ENCODE peak calls at places on chromosomes 11 and 22, in seven cellular contexts. T is colonic mucosa; X is sigmoid colon; E is PC-9; M is AG09309; F is Peyer's patch; A is CD8-positive, alpha-beta T cell. V is an unnamed sample.

GRCh38 chr11:86741489-86742435 is 58.6 kb upstream of the PRSS23 start:
- DNase-seq in T (no peak), X (no peak), E (peak), M (no peak), F (no peak), A (no peak), V (peak)

GRCh38 chr22:45441158-45441557 is 27.7 kb downstream of the RIBC2 start:
- DNase-seq in T (peak), X (peak), E (peak), M (no peak), F (no peak), A (peak), V (peak)

GRCh38 chr22:49853981-49854791 is 542 bp downstream of the ZBED4 start:
- DNase-seq in T (peak), X (no peak), E (peak), M (no peak), F (peak), A (peak), V (peak)

GRCh38 chr11:67561971-67562560 is 21.5 kb upstream of the GSTP1 start:
- DNase-seq in T (no peak), X (no peak), E (no peak), M (no peak), F (no peak), A (no peak), V (no peak)

GRCh38 chr11:33515347-33515746 is 185.3 kb downstream of the C11orf91 start:
- DNase-seq in T (no peak), X (no peak), E (no peak), M (peak), F (no peak), A (no peak), V (peak)

GRCh38 chr22:50247748-50248147 is 2.9 kb upstream of the TUBGCP6 start:
- DNase-seq in T (peak), X (no peak), E (no peak), M (no peak), F (peak), A (peak), V (peak)

GRCh38 chr11:27370374-27370773 is 7.4 kb upstream of the CCDC34 start:
- DNase-seq in T (no peak), X (no peak), E (no peak), M (no peak), F (no peak), A (no peak), V (no peak)

GRCh38 chr22:46588279-46589140 is 31.7 kb upstream of the GRAMD4 start:
- DNase-seq in T (no peak), X (no peak), E (no peak), M (no peak), F (peak), A (no peak), V (no peak)

GRCh38 chr11:27497284-27497866 is 9.2 kb downstream of the LIN7C start:
- DNase-seq in T (no peak), X (no peak), E (no peak), M (no peak), F (no peak), A (no peak), V (peak)

GRCh38 chr11:1150769-1151365 is 6.9 kb upstream of the MUC5AC start:
- DNase-seq in T (peak), X (no peak), E (peak), M (no peak), F (peak), A (no peak), V (peak)

GRCh38 chr11:102874842-102875241 is at the start of gene MMP12:
- DNase-seq in T (no peak), X (no peak), E (no peak), M (no peak), F (no peak), A (no peak), V (no peak)

GRCh38 chr22:34812631-34813030 is 253.3 kb upstream of the ISX start:
- DNase-seq in T (no peak), X (no peak), E (no peak), M (no peak), F (no peak), A (no peak), V (peak)

GRCh38 chr22:31046591-31047226 is 34.4 kb upstream of the SMTN start:
- DNase-seq in T (no peak), X (peak), E (no peak), M (no peak), F (no peak), A (no peak), V (no peak)

GRCh38 chr11:9528141-9528511 is 45.3 kb upstream of the WEE1 start:
- DNase-seq in T (no peak), X (no peak), E (no peak), M (no peak), F (no peak), A (no peak), V (no peak)

GRCh38 chr11:119773016-119773415 is 44.0 kb upstream of the NECTIN1 start:
- DNase-seq in T (no peak), X (no peak), E (no peak), M (no peak), F (no peak), A (no peak), V (no peak)

GRCh38 chr11:469684-470667 is 19.9 kb downstream of the PTDSS2 start:
- DNase-seq in T (peak), X (peak), E (no peak), M (no peak), F (no peak), A (no peak), V (peak)

GRCh38 chr22:50320116-50320515 is 6.7 kb downstream of the DENND6B start:
- DNase-seq in T (no peak), X (no peak), E (no peak), M (no peak), F (no peak), A (no peak), V (no peak)

GRCh38 chr11:69947772-69948255 is 128.6 kb upstream of the FGF3 start:
- DNase-seq in T (no peak), X (no peak), E (no peak), M (no peak), F (peak), A (no peak), V (no peak)

GRCh38 chr11:91435694-91436375 is 788.8 kb upstream of the FAT3 start:
- DNase-seq in T (no peak), X (no peak), E (no peak), M (no peak), F (no peak), A (no peak), V (no peak)

GRCh38 chr11:1271406-1271805 is 38.0 kb downstream of the TOLLIP start:
- DNase-seq in T (no peak), X (no peak), E (no peak), M (no peak), F (no peak), A (no peak), V (no peak)

GRCh38 chr11:129766858-129767604 is 48.6 kb upstream of the TMEM45B start:
- DNase-seq in T (peak), X (no peak), E (peak), M (no peak), F (peak), A (peak), V (peak)
- TF ChIP-seq CTCF in T (peak), X (no peak), E (peak), M (peak), F (no peak), A (peak), V (peak)

GRCh38 chr22:39089928-39090327 is 7.1 kb upstream of the APOBEC3H start:
- DNase-seq in T (no peak), X (no peak), E (no peak), M (no peak), F (no peak), A (no peak), V (no peak)
- H3K4me3 ChIP-seq in T (no peak), X (no peak), E (no peak), M (no peak), F (no peak), A (peak), V (no peak)

GRCh38 chr11:127073621-127074020 is 73.1 kb upstream of the KIRREL3 start:
- DNase-seq in T (no peak), X (no peak), E (no peak), M (no peak), F (no peak), A (no peak), V (no peak)

GRCh38 chr11:127070808-127071207 is 70.2 kb upstream of the KIRREL3 start:
- DNase-seq in T (no peak), X (no peak), E (no peak), M (no peak), F (no peak), A (no peak), V (no peak)

GRCh38 chr11:127071606-127072005 is 71.0 kb upstream of the KIRREL3 start:
- DNase-seq in T (no peak), X (no peak), E (no peak), M (no peak), F (no peak), A (no peak), V (no peak)

GRCh38 chr11:127074151-127074761 is 73.7 kb upstream of the KIRREL3 start:
- DNase-seq in T (peak), X (no peak), E (peak), M (peak), F (no peak), A (no peak), V (peak)
- TF ChIP-seq CTCF in T (no peak), X (no peak), E (no peak), M (peak), F (no peak), A (no peak), V (peak)

GRCh38 chr11:105035262-105035620 is 297 bp upstream of the CASP1 start:
- DNase-seq in T (no peak), X (no peak), E (no peak), M (no peak), F (no peak), A (no peak), V (no peak)
- H3K4me3 ChIP-seq in T (peak), X (no peak), E (peak), M (no peak), F (peak), A (peak), V (peak)

DNA sequence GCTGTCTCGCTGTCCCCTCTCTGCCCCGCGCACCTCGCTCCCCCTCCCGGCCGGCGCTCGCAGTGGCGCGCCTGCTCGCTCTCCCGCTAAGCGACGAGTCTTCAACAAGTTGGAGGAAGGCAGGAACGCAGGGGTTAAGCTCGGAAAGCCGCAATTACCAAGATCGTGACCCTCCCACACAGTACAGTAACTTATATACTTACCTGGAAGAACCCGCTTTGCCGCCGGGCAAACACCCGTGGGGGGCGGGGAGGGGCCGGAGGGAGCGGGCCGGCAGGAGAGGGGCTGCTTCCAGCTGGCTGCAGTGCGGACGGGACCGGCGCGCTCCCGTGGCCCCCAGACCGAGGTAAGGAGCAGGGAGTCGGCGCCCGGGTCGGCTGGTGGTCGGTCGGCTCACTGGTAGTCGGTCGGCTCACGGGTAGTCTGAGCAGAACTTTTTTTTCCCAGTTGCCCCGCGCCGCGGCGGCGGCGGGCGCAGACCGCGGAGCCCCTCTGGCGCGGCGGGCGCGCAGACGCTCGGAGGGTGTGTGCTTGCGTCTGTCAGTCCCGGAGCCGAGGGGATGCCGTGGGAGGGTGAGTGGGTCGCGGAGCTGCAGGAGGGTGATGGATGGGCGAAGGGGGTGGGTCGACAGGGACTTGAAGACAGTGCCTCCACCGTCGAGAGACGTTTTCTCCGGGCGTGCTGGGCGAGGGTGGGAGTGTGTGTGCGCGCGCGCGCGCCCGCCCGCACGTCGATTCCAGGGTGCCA is 101.2 kb upstream of the HSD17B12 start:
- DNase-seq in T (no peak), X (no peak), E (peak), M (no peak), F (no peak), A (no peak), V (no peak)
- TF ChIP-seq CTCF in T (no peak), X (no peak), E (peak), M (peak), F (no peak), A (no peak), V (peak)

DNA sequence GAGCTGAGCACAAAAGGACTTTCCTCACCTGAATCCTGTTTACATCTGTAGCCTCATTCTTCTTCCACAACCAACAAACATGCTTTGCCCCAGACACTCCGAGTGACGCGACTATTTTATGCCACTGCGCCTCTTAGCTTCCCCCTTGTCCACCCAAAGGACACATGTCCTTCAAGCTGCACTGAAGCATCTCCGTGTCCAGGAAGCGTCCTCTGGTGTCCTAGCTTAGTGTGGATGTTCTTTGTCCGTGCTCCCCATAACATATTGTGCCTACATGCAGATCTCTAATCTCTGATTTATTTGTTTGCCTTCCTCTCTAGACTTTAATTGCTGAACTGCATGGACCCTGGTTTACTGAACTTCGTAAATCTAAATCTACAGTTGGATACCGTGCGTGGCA is 20.1 kb upstream of the CECR2 start:
- DNase-seq in T (no peak), X (no peak), E (no peak), M (no peak), F (no peak), A (no peak), V (no peak)
- H3K4me3 ChIP-seq in T (no peak), X (no peak), E (no peak), M (no peak), F (no peak), A (no peak), V (no peak)

GRCh38 chr11:5042091-5042490 is 4.2 kb upstream of the OR52J3 start:
- DNase-seq in T (no peak), X (no peak), E (no peak), M (no peak), F (no peak), A (no peak), V (no peak)

GRCh38 chr11:5036671-5037070 is 9.7 kb upstream of the OR52J3 start:
- DNase-seq in T (no peak), X (no peak), E (no peak), M (no peak), F (no peak), A (no peak), V (no peak)

GRCh38 chr11:5040876-5041275 is 5.5 kb upstream of the OR52J3 start:
- DNase-seq in T (no peak), X (no peak), E (no peak), M (no peak), F (no peak), A (no peak), V (no peak)

GRCh38 chr11:5037926-5038325 is 8.4 kb upstream of the OR52J3 start:
- DNase-seq in T (no peak), X (no peak), E (no peak), M (no peak), F (no peak), A (no peak), V (no peak)

GRCh38 chr11:5038336-5038735 is 8.0 kb upstream of the OR52J3 start:
- DNase-seq in T (no peak), X (no peak), E (no peak), M (no peak), F (no peak), A (no peak), V (no peak)
- TF ChIP-seq CTCF in T (no peak), X (no peak), E (no peak), M (no peak), F (no peak), A (no peak), V (no peak)

V was measured in AG10803.